ENCODE peak calls at places on chromosomes 3 and 15, in five cellular contexts. B is hippocampal formation, R is C1 segment of cervical spinal cord, O is T-helper 1 cell, A is H7. X is an unnamed sample.

GRCh38 chr3:32423956-32424558 is 32.4 kb downstream of the CMTM7 start:
- DNase-seq in B (no peak), R (no peak), O (no peak), A (no peak), X (no peak)

GRCh38 chr3:116849261-116849688 is 139.7 kb downstream of the TUSC7 start:
- DNase-seq in R (no peak), B (no peak), A (no peak), O (no peak), X (no peak)

GRCh38 chr3:184765730-184766074 is 46.3 kb upstream of the VPS8 start:
- DNase-seq in B (no peak), R (no peak), A (no peak), O (no peak), X (no peak)

GRCh38 chr3:112348945-112349344 is 16.0 kb downstream of the CD200 start:
- DNase-seq in O (no peak), R (no peak), A (no peak), B (no peak), X (no peak)

GRCh38 chr15:83320404-83320803 is 35.9 kb upstream of the BNC1 start:
- DNase-seq in A (no peak), R (no peak), O (no peak), B (no peak), X (no peak)

GRCh38 chr3:147015334-147015733 is 391.0 kb downstream of the ZIC4 start:
- DNase-seq in O (no peak), B (no peak), A (no peak), R (no peak), X (no peak)

GRCh38 chr15:51494411-51495314 is 127.9 kb downstream of the DMXL2 start:
- DNase-seq in R (no peak), O (no peak), A (no peak), B (no peak), X (no peak)

GRCh38 chr3:194300392-194300758 is 50.8 kb downstream of the CPN2 start:
- DNase-seq in R (peak; percentile 12), A (peak; percentile 88), O (no peak), B (peak; percentile 24), X (no peak)

GRCh38 chr15:38524156-38524555 is 40.5 kb downstream of the RASGRP1 start:
- DNase-seq in A (no peak), B (no peak), O (no peak), R (no peak), X (no peak)

GRCh38 chr3:172140499-172141391 is 101.4 kb downstream of the FNDC3B start:
- DNase-seq in B (no peak), O (no peak), R (no peak), A (no peak), X (no peak)

X was measured in hypothalamus.